ENCODE peak calls at places on chromosomes 7 and 10, in four cellular contexts. One of them, this sample, is unnamed.

GRCh38 chr10:43959364-43959763 is 310.7 kb upstream of the ZNF32 start:
- DNase-seq in K562: no peak
- DNase-seq in SK-N-SH: no peak
- DNase-seq in HepG2: no peak
- DNase-seq in this sample: no peak

GRCh38 chr10:71863203-71863602 is 12.2 kb upstream of the PSAP start:
- DNase-seq in K562: no peak
- DNase-seq in SK-N-SH: no peak
- DNase-seq in HepG2: no peak
- DNase-seq in this sample: no peak

GRCh38 chr7:118352854-118353453 is 128.4 kb downstream of the ANKRD7 start:
- DNase-seq in K562: no peak
- DNase-seq in SK-N-SH: peak
- DNase-seq in HepG2: peak
- DNase-seq in this sample: peak

GRCh38 chr10:91123246-91123645 is 97.2 kb upstream of the PCGF5 start:
- DNase-seq in K562: no peak
- DNase-seq in SK-N-SH: no peak
- DNase-seq in HepG2: no peak
- DNase-seq in this sample: no peak

GRCh38 chr7:146503844-146504243 is 387.2 kb downstream of the CNTNAP2 start:
- DNase-seq in K562: no peak
- DNase-seq in SK-N-SH: no peak
- DNase-seq in HepG2: no peak
- DNase-seq in this sample: no peak

GRCh38 chr7:132488634-132489302 is 87.5 kb downstream of the PLXNA4 start:
- DNase-seq in K562: no peak
- DNase-seq in SK-N-SH: peak
- DNase-seq in HepG2: no peak
- DNase-seq in this sample: no peak

GRCh38 chr7:105808703-105809590 is 67.5 kb downstream of the ATXN7L1 start:
- DNase-seq in K562: no peak
- DNase-seq in SK-N-SH: no peak
- DNase-seq in HepG2: no peak
- DNase-seq in this sample: no peak

GRCh38 chr10:27242951-27243551 is 2.5 kb upstream of the ACBD5 start:
- DNase-seq in K562: no peak
- DNase-seq in SK-N-SH: peak
- DNase-seq in HepG2: peak
- DNase-seq in this sample: peak

GRCh38 chr7:40972426-40972825 is 730.5 kb downstream of the INHBA start:
- DNase-seq in K562: no peak
- DNase-seq in SK-N-SH: no peak
- DNase-seq in HepG2: no peak
- DNase-seq in this sample: no peak

GRCh38 chr7:158975526-158976467 is 119.4 kb downstream of the DYNC2I1 start:
- DNase-seq in K562: peak
- DNase-seq in SK-N-SH: no peak
- DNase-seq in HepG2: peak
- DNase-seq in this sample: no peak

GRCh38 chr10:110209399-110209925 is 2.1 kb downstream of the MXI1 start:
- DNase-seq in K562: peak
- DNase-seq in SK-N-SH: no peak
- DNase-seq in HepG2: no peak
- DNase-seq in this sample: peak

GRCh38 chr10:67225226-67225625 is 299.4 kb downstream of the LRRTM3 start:
- DNase-seq in K562: no peak
- DNase-seq in SK-N-SH: no peak
- DNase-seq in HepG2: no peak
- DNase-seq in this sample: no peak

GRCh38 chr10:7046615-7047014 is 364.2 kb downstream of the SFMBT2 start:
- DNase-seq in K562: no peak
- DNase-seq in SK-N-SH: no peak
- DNase-seq in HepG2: no peak
- DNase-seq in this sample: no peak

GRCh38 chr10:7043051-7043653 is 367.7 kb downstream of the SFMBT2 start:
- DNase-seq in K562: no peak
- DNase-seq in SK-N-SH: no peak
- DNase-seq in HepG2: no peak
- DNase-seq in this sample: no peak

GRCh38 chr10:7040681-7041080 is 370.2 kb downstream of the SFMBT2 start:
- DNase-seq in K562: no peak
- DNase-seq in SK-N-SH: no peak
- DNase-seq in HepG2: no peak
- DNase-seq in this sample: no peak

DNA sequence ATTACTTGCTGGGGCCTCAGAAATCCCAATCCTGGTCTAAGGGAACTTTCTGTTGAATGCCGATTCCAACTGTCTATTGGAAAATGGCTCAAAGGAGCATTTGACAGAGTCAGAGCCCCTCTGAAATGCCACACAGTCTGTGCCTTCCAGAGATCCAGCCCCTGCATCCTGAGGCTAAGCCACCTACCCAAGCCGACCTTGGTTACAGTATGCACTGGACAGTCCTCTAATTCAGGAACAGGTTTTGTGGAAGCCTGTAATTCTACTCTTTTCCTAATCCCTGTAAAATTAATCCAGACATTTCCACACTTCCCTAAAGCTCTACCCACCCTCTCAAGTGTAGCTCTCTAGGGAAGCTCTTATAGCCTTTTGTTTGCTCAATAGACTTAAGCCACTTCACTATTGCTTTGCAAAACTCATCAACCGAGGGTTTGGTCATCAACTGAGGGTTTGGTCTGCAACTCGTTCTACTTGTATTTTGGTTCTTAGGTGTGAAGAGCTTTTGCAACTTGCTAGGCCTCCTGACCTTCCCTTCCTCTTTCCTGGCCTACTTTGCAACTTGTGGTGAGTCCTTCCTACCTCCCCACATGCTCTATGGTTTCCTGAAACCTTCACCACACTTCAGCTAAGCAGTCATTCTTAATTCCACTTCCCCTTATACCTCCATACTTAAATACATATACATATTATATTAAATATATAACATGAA is 364.8 kb downstream of the SFMBT2 start:
- DNase-seq in K562: no peak
- DNase-seq in SK-N-SH: no peak
- DNase-seq in HepG2: no peak
- DNase-seq in this sample: no peak
- TF ChIP-seq POLR2AphosphoS5 in K562: no peak
- TF ChIP-seq POLR2AphosphoS5 in SK-N-SH: no peak
- TF ChIP-seq POLR2AphosphoS5 in HepG2: no peak
- TF ChIP-seq POLR2AphosphoS5 in this sample: no peak

DNA sequence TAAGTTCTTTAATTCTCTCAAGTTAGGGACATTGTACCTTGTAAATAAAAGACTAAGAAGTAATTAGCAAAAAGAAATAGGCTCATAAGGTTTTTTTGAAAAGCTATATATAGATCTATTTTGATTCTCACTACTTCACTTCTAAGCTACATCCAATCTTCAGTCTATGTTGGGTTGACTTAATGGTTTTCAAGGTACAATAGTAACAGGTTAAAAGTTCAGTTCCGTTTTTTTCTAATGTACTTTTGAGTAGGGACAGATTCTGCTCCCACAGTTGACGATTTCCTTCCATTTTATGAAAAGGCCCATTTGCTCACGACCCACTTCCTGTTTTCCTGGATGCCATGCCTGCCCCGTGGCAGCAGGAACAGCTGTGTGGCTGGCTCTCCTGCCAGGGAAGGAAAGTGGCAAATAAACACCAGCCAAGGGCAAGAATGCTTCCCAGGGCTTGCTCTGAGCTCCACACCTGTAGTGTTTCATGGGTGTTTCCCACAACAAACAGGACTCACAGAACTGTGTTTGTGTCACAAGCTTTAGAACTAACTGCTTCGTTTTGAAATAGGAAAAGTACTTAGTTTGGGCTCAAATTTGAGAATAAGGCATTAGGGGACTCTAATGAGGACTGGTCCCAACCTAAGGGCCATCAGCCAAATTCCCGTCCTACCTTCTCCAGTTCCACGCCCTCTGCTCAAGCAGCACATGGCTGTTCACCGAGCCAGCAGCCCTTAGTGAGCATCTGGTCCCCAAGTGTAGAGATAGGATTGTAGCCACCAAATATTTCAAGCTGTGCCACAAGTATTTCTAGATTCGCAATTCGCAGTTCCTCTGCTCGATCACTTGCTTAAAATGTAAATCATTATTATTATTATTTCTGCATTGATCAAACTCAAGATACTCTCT is 240.7 kb downstream of the COBL start:
- DNase-seq in K562: no peak
- DNase-seq in SK-N-SH: no peak
- DNase-seq in HepG2: no peak
- DNase-seq in this sample: no peak
- TF ChIP-seq SIN3A in K562: no peak
- TF ChIP-seq SIN3A in SK-N-SH: no peak
- TF ChIP-seq SIN3A in HepG2: no peak
- TF ChIP-seq SIN3A in this sample: no peak

GRCh38 chr10:2525781-2526180 is 541.6 kb upstream of the PFKP start:
- DNase-seq in K562: no peak
- DNase-seq in SK-N-SH: no peak
- DNase-seq in HepG2: no peak
- DNase-seq in this sample: no peak

DNA sequence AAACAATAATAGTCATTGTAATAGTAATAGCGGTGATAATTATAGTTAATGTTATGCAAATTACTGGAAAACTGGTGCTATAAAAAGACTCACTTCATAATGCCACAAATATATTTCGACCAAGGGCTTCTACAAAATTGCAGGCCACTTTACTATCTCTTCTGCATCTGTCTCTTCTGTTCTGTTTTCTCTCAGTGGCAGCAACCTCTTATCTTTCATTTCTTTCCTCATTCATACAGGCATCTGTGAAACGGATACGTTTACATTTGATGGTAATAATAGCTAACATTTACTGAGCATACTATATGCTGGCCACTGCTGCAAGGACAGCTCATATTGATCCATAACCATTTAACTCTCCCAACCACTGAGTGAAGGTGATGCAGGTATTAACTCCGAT is 537.4 kb upstream of the PFKP start:
- DNase-seq in K562: no peak
- DNase-seq in SK-N-SH: peak
- DNase-seq in HepG2: no peak
- DNase-seq in this sample: no peak
- TF ChIP-seq ELF1 in K562: no peak
- TF ChIP-seq ELF1 in SK-N-SH: no peak
- TF ChIP-seq ELF1 in HepG2: no peak
- TF ChIP-seq ELF1 in this sample: no peak

GRCh38 chr7:28551311-28551710 is 139.0 kb downstream of the CREB5 start:
- DNase-seq in K562: no peak
- DNase-seq in SK-N-SH: no peak
- DNase-seq in HepG2: no peak
- DNase-seq in this sample: no peak
- TF ChIP-seq POLR2AphosphoS5 in K562: no peak
- TF ChIP-seq POLR2AphosphoS5 in SK-N-SH: no peak
- TF ChIP-seq POLR2AphosphoS5 in HepG2: no peak
- TF ChIP-seq POLR2AphosphoS5 in this sample: no peak

GRCh38 chr7:90678986-90679385 is 82.9 kb downstream of the CDK14 start:
- DNase-seq in K562: no peak
- DNase-seq in SK-N-SH: no peak
- DNase-seq in HepG2: no peak
- DNase-seq in this sample: no peak

GRCh38 chr7:90680496-90680895 is 84.4 kb downstream of the CDK14 start:
- DNase-seq in K562: no peak
- DNase-seq in SK-N-SH: no peak
- DNase-seq in HepG2: no peak
- DNase-seq in this sample: no peak

GRCh38 chr7:90675982-90676381 is 79.9 kb downstream of the CDK14 start:
- DNase-seq in K562: no peak
- DNase-seq in SK-N-SH: no peak
- DNase-seq in HepG2: no peak
- DNase-seq in this sample: no peak

GRCh38 chr7:90681336-90682019 is 85.4 kb downstream of the CDK14 start:
- DNase-seq in K562: no peak
- DNase-seq in SK-N-SH: no peak
- DNase-seq in HepG2: no peak
- DNase-seq in this sample: no peak

DNA sequence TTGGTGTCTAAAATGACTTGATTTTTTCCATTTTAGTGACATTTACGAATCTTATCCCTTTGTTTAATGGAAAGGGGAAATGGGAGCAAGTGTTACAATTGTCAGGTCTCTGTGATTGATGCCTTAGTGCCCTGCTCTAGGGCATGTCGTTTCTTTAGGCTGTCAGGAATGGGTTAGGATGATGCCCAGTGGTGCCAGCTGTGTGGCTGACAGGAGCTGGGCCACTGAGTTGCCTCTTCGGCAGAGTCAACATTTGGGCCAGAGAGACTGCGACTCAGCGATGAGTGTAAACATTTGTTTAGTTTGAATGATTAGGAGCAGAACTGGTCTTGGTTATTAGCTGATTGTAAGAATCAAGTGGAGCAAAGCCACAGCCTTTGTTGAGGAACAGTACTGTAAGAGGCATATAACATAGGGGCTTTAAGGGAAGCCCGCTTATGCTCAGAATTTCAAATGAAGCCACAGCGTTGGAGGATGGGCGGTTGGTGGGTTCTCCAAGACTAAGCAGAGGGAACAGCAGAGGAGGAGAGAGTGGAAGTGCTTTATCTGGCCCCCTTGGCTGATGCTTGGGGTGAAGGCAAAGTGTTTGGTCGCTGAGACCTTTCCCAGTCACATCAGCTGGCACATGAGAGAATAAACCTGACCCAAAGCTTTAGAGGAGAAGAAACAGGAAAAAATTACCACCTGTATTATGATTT is 81.8 kb downstream of the CDK14 start:
- DNase-seq in K562: no peak
- DNase-seq in SK-N-SH: no peak
- DNase-seq in HepG2: no peak
- DNase-seq in this sample: no peak
- TF ChIP-seq SIN3A in K562: no peak
- TF ChIP-seq SIN3A in SK-N-SH: no peak
- TF ChIP-seq SIN3A in HepG2: no peak
- TF ChIP-seq SIN3A in this sample: no peak

GRCh38 chr7:122217125-122217524 is 73.1 kb upstream of the AASS start:
- DNase-seq in K562: no peak
- DNase-seq in SK-N-SH: no peak
- DNase-seq in HepG2: peak
- DNase-seq in this sample: no peak

GRCh38 chr7:122219253-122219865 is 75.3 kb upstream of the AASS start:
- DNase-seq in K562: no peak
- DNase-seq in SK-N-SH: peak
- DNase-seq in HepG2: peak
- DNase-seq in this sample: peak
- TF ChIP-seq ELF1 in K562: no peak
- TF ChIP-seq ELF1 in SK-N-SH: no peak
- TF ChIP-seq ELF1 in HepG2: no peak
- TF ChIP-seq ELF1 in this sample: no peak

This sample was measured in HCT116.